ENCODE peak calls at places on chromosomes 2 and 18, in five cellular contexts. U is IMR-90, W is cardiac muscle cell, K is adrenal gland, Q is right lobe of liver. I is an unnamed sample.

GRCh38 chr2:233990261-233990798 is 60.2 kb upstream of the SPP2 start:
- DNase-seq in Q (no peak), W (no peak), U (no peak), K (no peak), I (peak; percentile 27)

GRCh38 chr2:157727693-157728092 is 99.0 kb upstream of the ACVR1C start:
- DNase-seq in W (no peak), U (no peak), K (no peak), Q (no peak), I (no peak)

GRCh38 chr18:74453011-74453571 is 4.0 kb downstream of the DIPK1C start:
- DNase-seq in Q (no peak), W (peak; percentile 8), U (no peak), K (peak; percentile 47), I (no peak)

GRCh38 chr18:80088823-80089222 is 20.2 kb upstream of the ADNP2 start:
- DNase-seq in U (no peak), K (no peak), W (no peak), Q (no peak), I (no peak)

GRCh38 chr2:45567288-45567963 is 43.6 kb downstream of the SRBD1 start:
- DNase-seq in Q (no peak), K (no peak), W (no peak), U (no peak), I (no peak)

GRCh38 chr2:72139471-72139870 is 8.2 kb downstream of the CYP26B1 start:
- DNase-seq in Q (no peak), K (no peak), U (no peak), W (no peak), I (no peak)

GRCh38 chr2:150528861-150529801 is 41.7 kb upstream of the RND3 start:
- DNase-seq in Q (no peak), U (peak; percentile 79), W (peak; percentile 74), K (no peak), I (no peak)

GRCh38 chr2:219446689-219447088 is 12.0 kb downstream of the SPEG start:
- DNase-seq in U (no peak), Q (no peak), W (no peak), K (no peak), I (no peak)

GRCh38 chr2:64704996-64705395 is 51.3 kb upstream of the SERTAD2 start:
- DNase-seq in Q (no peak), K (no peak), W (no peak), U (no peak), I (no peak)

GRCh38 chr2:29013046-29013780 is 32.1 kb downstream of the TOGARAM2 start:
- DNase-seq in W (peak; percentile 22), Q (no peak), U (peak; percentile 15), K (no peak), I (no peak)

GRCh38 chr2:46990231-46990588 is 74.6 kb upstream of the MCFD2 start:
- DNase-seq in Q (no peak), W (no peak), U (no peak), K (no peak), I (no peak)

GRCh38 chr2:43158259-43158880 is 68.0 kb downstream of the ZFP36L2 start:
- DNase-seq in U (peak; percentile 75), K (peak; percentile 83), Q (peak; percentile 84), W (peak; percentile 86), I (peak; percentile 80)

GRCh38 chr2:30230479-30230854 is 867 bp upstream of the LBH start:
- DNase-seq in K (no peak), W (peak; percentile 85), U (peak; percentile 64), Q (no peak), I (no peak)

GRCh38 chr2:24873619-24874018 is 46.4 kb downstream of the ADCY3 start:
- DNase-seq in Q (no peak), U (no peak), W (peak; percentile 30), K (peak; percentile 41), I (no peak)

GRCh38 chr2:205706769-205707375 is 24.6 kb downstream of the NRP2 start:
- DNase-seq in W (peak; percentile 89), U (peak; percentile 97), Q (no peak), K (peak; percentile 89), I (peak; percentile 66)

GRCh38 chr18:76756491-76757288 is 65.7 kb upstream of the ZNF236 start:
- DNase-seq in K (no peak), Q (no peak), U (no peak), W (no peak), I (peak; percentile 9)

GRCh38 chr2:73414651-73415050 is 29.0 kb downstream of the ALMS1 start:
- DNase-seq in Q (no peak), U (peak; percentile 57), K (no peak), W (peak; percentile 61), I (no peak)

GRCh38 chr2:62471816-62472215 is 34.2 kb downstream of the TMEM17 start:
- DNase-seq in U (no peak), Q (no peak), K (no peak), W (no peak), I (no peak)

GRCh38 chr2:234289789-234290188 is 207.1 kb downstream of the ARL4C start:
- DNase-seq in U (peak; percentile 88), W (peak; percentile 74), Q (no peak), K (peak; percentile 56), I (no peak)

GRCh38 chr2:96913398-96914202 is 43.7 kb upstream of the SEMA4C start:
- DNase-seq in Q (no peak), U (no peak), K (peak; percentile 57), W (no peak), I (no peak)

GRCh38 chr2:38702413-38702812 is 36.5 kb downstream of the GALM start:
- DNase-seq in U (peak; percentile 95), W (peak; percentile 77), K (peak; percentile 44), Q (no peak), I (no peak)

GRCh38 chr2:203500951-203501350 is 34.1 kb downstream of the RAPH1 start:
- DNase-seq in U (no peak), Q (no peak), W (no peak), K (no peak), I (no peak)

GRCh38 chr2:216340280-216340631 is 32.0 kb downstream of the MARCHF4 start:
- DNase-seq in Q (no peak), U (no peak), W (no peak), K (no peak), I (no peak)

GRCh38 chr2:216339456-216340279 is 32.6 kb downstream of the MARCHF4 start:
- DNase-seq in W (peak; percentile 83), Q (no peak), U (peak; percentile 81), K (no peak), I (no peak)

GRCh38 chr2:216344206-216344957 is 27.9 kb downstream of the MARCHF4 start:
- DNase-seq in Q (no peak), W (no peak), K (no peak), U (no peak), I (no peak)

GRCh38 chr2:216343221-216343985 is 28.9 kb downstream of the MARCHF4 start:
- DNase-seq in U (no peak), Q (no peak), W (peak; percentile 25), K (no peak), I (no peak)

GRCh38 chr2:216341151-216341550 is 31.1 kb downstream of the MARCHF4 start:
- DNase-seq in U (peak; percentile 71), W (peak; percentile 21), K (no peak), Q (no peak), I (no peak)
- H3K4me1 ChIP-seq in U (peaks cover 33% of the 10 kb centered on the region), W (peaks cover 17% of the 10 kb centered on the region), K (no peaks in the 10 kb centered on the region), Q (no peaks in the 10 kb centered on the region), I (no peaks in the 10 kb centered on the region)

GRCh38 chr18:35117372-35117771 is 76.2 kb downstream of the MAPRE2 start:
- DNase-seq in Q (no peak), K (no peak), U (no peak), W (no peak), I (no peak)
- H3K27ac ChIP-seq in Q (peak overlapping the region; percentile 92), K (peak overlapping the region; percentile 95), U (peak overlapping the region; percentile 56), W (peak overlapping the region; percentile 86), I (no peak overlapping the region)

GRCh38 chr18:60654298-60654697 is 281.7 kb upstream of the MC4R start:
- DNase-seq in Q (no peak), K (no peak), U (no peak), W (no peak), I (no peak)

GRCh38 chr18:60662491-60662890 is 289.9 kb upstream of the MC4R start:
- DNase-seq in K (no peak), W (no peak), U (no peak), Q (no peak), I (no peak)

DNA sequence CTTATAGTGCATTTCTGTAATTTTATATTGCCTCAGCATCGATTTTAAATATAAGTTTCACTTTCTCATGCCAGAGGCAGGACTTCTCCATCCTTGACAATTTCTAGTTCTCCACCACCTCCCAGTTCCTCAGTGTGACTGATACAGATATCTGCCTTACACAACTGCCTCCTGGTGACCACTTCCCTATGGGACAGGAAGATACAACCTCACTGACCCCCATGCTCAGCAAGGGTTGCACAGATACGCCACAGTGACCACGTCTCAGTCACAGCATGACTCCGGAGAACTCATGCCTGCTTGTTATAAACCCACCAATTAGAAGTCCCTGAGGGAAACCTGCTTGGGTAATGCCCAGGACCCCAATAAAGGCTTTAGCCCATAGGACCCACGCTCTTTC is 284.0 kb upstream of the MC4R start:
- DNase-seq in U (no peak), K (no peak), W (no peak), Q (no peak), I (no peak)
- TF ChIP-seq CTCF in U (no peak), K (no peak), W (no peak), Q (no peak), I (no peak)

DNA sequence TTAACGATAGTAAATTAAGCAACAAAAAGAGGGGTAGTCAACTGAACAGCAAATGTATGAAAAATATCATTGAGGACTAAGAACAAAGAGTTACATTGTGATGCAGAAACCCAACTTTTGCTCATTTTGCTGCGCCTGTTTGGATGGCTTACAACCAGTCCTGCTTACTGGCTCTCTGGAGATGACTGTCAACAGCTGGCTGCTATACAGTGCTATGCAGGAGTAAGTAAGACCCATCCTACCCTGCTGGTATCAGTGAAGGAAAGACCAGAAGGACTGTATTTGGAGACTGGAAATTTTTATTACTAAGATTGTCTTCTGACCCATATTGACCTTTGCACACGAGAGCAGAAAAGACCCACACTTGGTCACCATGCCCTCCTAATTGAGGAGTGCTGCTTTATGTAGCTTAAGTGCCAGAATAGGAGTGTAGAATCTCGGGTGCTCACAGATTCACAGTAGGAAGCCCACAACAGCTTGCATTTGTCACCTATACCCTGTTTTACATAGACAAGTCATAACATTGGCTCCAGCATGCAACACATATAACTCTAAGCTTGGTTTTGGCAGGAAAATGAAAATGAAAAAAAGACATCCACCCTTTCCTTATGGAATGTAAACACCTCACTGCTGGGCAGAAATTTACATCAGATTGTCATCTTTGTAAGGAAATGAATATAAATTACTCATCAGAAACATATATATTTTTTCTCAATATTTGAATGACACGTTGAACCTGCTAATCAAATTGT is 1915.1 kb upstream of the CELF4 start:
- DNase-seq in U (peak; percentile 55), Q (no peak), K (no peak), W (no peak), I (no peak)
- H3K4me1 ChIP-seq in U (no peaks in the 10 kb centered on the region), Q (no peaks in the 10 kb centered on the region), K (no peaks in the 10 kb centered on the region), W (no peaks in the 10 kb centered on the region), I (no peaks in the 10 kb centered on the region)